ENCODE peak calls at places on chromosome 7, in six cellular contexts. One of them, this sample, is unnamed.

GRCh38 chr7:133709036-133709880 is 417.9 kb upstream of the LRGUK start:
- DNase-seq in thoracic aorta: no peak
- DNase-seq in heart right ventricle: no peak
- DNase-seq in A549: no peak
- DNase-seq in fibroblast of mammary gland: no peak
- DNase-seq in fibroblast of the aortic adventitia: peak
- DNase-seq in this sample: no peak

GRCh38 chr7:121954803-121955202 is 81.8 kb downstream of the PTPRZ1 start:
- DNase-seq in thoracic aorta: no peak
- DNase-seq in heart right ventricle: no peak
- DNase-seq in A549: no peak
- DNase-seq in fibroblast of mammary gland: peak
- DNase-seq in fibroblast of the aortic adventitia: peak
- DNase-seq in this sample: peak

GRCh38 chr7:6359021-6359420 is 86.6 kb upstream of the CYTH3 start:
- DNase-seq in thoracic aorta: no peak
- DNase-seq in heart right ventricle: no peak
- DNase-seq in A549: peak
- DNase-seq in fibroblast of mammary gland: peak
- DNase-seq in fibroblast of the aortic adventitia: no peak
- DNase-seq in this sample: no peak

GRCh38 chr7:130843703-130844102 is 109.7 kb upstream of the KLF14 start:
- DNase-seq in thoracic aorta: no peak
- DNase-seq in heart right ventricle: no peak
- DNase-seq in A549: no peak
- DNase-seq in fibroblast of mammary gland: no peak
- DNase-seq in fibroblast of the aortic adventitia: no peak
- DNase-seq in this sample: no peak

GRCh38 chr7:416761-417624 is 102.7 kb downstream of the PDGFA start:
- DNase-seq in thoracic aorta: no peak
- DNase-seq in heart right ventricle: no peak
- DNase-seq in A549: no peak
- DNase-seq in fibroblast of mammary gland: no peak
- DNase-seq in fibroblast of the aortic adventitia: no peak
- DNase-seq in this sample: no peak

GRCh38 chr7:92754756-92755581 is 81.4 kb downstream of the CDK6 start:
- DNase-seq in thoracic aorta: no peak
- DNase-seq in heart right ventricle: no peak
- DNase-seq in A549: no peak
- DNase-seq in fibroblast of mammary gland: no peak
- DNase-seq in fibroblast of the aortic adventitia: no peak
- DNase-seq in this sample: no peak

GRCh38 chr7:54831046-54831643 is 72.1 kb upstream of the SEC61G start:
- DNase-seq in thoracic aorta: no peak
- DNase-seq in heart right ventricle: no peak
- DNase-seq in A549: peak
- DNase-seq in fibroblast of mammary gland: no peak
- DNase-seq in fibroblast of the aortic adventitia: no peak
- DNase-seq in this sample: peak

GRCh38 chr7:157016024-157016351 is 5.5 kb upstream of the MNX1 start:
- DNase-seq in thoracic aorta: no peak
- DNase-seq in heart right ventricle: no peak
- DNase-seq in A549: no peak
- DNase-seq in fibroblast of mammary gland: no peak
- DNase-seq in fibroblast of the aortic adventitia: no peak
- DNase-seq in this sample: no peak

GRCh38 chr7:92987095-92987494 is 130.7 kb downstream of the SAMD9 start:
- DNase-seq in thoracic aorta: no peak
- DNase-seq in heart right ventricle: no peak
- DNase-seq in A549: no peak
- DNase-seq in fibroblast of mammary gland: peak
- DNase-seq in fibroblast of the aortic adventitia: peak
- DNase-seq in this sample: peak

GRCh38 chr7:150901160-150902035 is 49.1 kb downstream of the AOC1 start:
- DNase-seq in thoracic aorta: no peak
- DNase-seq in heart right ventricle: peak
- DNase-seq in A549: no peak
- DNase-seq in fibroblast of mammary gland: no peak
- DNase-seq in fibroblast of the aortic adventitia: no peak
- DNase-seq in this sample: no peak

GRCh38 chr7:28592861-28593260 is 180.5 kb downstream of the CREB5 start:
- DNase-seq in thoracic aorta: no peak
- DNase-seq in heart right ventricle: no peak
- DNase-seq in A549: no peak
- DNase-seq in fibroblast of mammary gland: no peak
- DNase-seq in fibroblast of the aortic adventitia: no peak
- DNase-seq in this sample: no peak

GRCh38 chr7:131633342-131633843 is 77.0 kb upstream of the PODXL start:
- DNase-seq in thoracic aorta: no peak
- DNase-seq in heart right ventricle: no peak
- DNase-seq in A549: peak
- DNase-seq in fibroblast of mammary gland: peak
- DNase-seq in fibroblast of the aortic adventitia: peak
- DNase-seq in this sample: peak

GRCh38 chr7:156940421-156941122 is 8.9 kb upstream of the NOM1 start:
- DNase-seq in thoracic aorta: no peak
- DNase-seq in heart right ventricle: no peak
- DNase-seq in A549: no peak
- DNase-seq in fibroblast of mammary gland: no peak
- DNase-seq in fibroblast of the aortic adventitia: no peak
- DNase-seq in this sample: no peak

GRCh38 chr7:29375641-29376562 is 181.3 kb downstream of the CHN2 start:
- DNase-seq in thoracic aorta: no peak
- DNase-seq in heart right ventricle: no peak
- DNase-seq in A549: peak
- DNase-seq in fibroblast of mammary gland: peak
- DNase-seq in fibroblast of the aortic adventitia: peak
- DNase-seq in this sample: peak

DNA sequence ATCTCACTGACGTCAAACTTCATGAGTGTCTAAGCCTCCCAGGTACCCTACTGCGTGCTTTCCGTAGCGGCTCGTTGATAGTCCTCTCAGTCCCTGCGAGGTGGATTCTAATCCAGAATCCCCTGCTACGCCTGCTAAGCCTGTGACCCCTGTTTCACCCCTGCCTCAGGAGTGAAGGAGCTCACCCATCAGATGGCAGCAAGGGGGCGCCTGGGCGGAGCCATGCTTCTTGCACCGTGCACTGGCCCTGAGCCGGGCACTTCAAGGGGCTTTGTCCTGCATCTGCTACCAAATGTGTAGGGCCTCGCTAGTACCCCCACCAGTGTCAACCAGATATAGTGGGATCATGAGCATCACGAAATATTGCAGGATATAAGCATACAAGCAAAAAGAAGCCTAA is 918 bp upstream of the STRA8 start:
- DNase-seq in thoracic aorta: no peak
- DNase-seq in heart right ventricle: no peak
- DNase-seq in A549: peak
- DNase-seq in fibroblast of mammary gland: no peak
- DNase-seq in fibroblast of the aortic adventitia: no peak
- DNase-seq in this sample: no peak
- TF ChIP-seq CTCF in thoracic aorta: no peak
- TF ChIP-seq CTCF in heart right ventricle: no peak
- TF ChIP-seq CTCF in A549: peak
- TF ChIP-seq CTCF in fibroblast of mammary gland: peak
- TF ChIP-seq CTCF in fibroblast of the aortic adventitia: peak
- TF ChIP-seq CTCF in this sample: no peak

DNA sequence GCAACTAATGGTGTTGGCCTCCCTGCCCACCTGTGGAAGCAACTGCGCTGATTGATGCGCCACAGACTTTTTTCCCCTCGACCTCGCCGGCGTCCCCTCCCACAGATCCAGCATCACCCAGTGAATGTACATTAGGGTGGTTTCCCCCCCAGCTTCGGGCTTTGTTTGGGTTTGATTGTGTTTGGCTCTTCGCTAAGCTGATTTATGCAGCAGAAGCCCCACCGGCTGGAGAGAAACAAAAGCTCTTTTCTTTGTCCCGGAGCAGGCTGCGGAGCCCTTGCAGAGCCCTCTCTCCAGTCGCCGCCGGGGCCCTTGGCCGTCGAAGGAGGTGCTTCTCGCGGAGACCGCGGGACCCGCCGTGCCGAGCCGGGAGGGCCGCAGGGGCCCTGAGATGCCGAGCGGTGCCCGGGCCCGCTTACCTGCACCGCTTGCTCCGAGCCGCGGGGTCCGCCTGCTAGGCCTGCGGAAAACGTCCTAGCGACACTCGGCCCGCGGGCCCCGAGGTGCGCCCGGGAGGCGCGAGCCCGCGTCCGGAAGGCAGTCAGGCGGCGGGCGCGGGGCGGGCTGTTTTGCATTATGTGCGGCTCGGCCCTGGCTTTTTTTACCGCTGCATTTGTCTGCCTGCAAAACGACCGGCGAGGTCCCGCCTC is 656 bp downstream of the ITGB8 start:
- DNase-seq in thoracic aorta: no peak
- DNase-seq in heart right ventricle: peak
- DNase-seq in A549: peak
- DNase-seq in fibroblast of mammary gland: no peak
- DNase-seq in fibroblast of the aortic adventitia: no peak
- DNase-seq in this sample: peak
- H3K4me3 ChIP-seq in thoracic aorta: peak
- H3K4me3 ChIP-seq in heart right ventricle: peak
- H3K4me3 ChIP-seq in A549: peak
- H3K4me3 ChIP-seq in fibroblast of mammary gland: peak
- H3K4me3 ChIP-seq in fibroblast of the aortic adventitia: peak
- H3K4me3 ChIP-seq in this sample: peak

DNA sequence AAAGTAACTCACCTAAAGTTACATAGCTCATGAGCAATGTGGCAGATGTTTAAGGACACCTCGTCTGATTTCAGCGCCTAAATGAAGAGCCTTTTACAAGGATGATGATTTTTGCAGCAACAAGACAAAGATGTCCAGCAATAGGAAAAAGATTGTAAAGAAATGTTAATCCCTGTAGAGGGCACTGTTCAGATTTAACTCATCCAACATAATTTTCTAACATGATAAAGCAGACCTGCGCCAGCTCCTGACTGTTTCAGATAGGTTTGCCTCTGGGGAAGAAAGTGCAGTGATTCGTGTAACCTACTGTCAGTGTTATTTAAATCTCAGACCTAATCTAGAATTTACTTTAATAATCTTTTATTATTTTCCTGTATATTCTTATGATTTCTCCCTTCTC is 595.2 kb downstream of the AUTS2 start:
- DNase-seq in thoracic aorta: no peak
- DNase-seq in heart right ventricle: no peak
- DNase-seq in A549: peak
- DNase-seq in fibroblast of mammary gland: peak
- DNase-seq in fibroblast of the aortic adventitia: peak
- DNase-seq in this sample: peak
- TF ChIP-seq CTCF in thoracic aorta: peak
- TF ChIP-seq CTCF in heart right ventricle: peak
- TF ChIP-seq CTCF in A549: peak
- TF ChIP-seq CTCF in fibroblast of mammary gland: peak
- TF ChIP-seq CTCF in fibroblast of the aortic adventitia: peak
- TF ChIP-seq CTCF in this sample: peak

GRCh38 chr7:47551550-47552121 is 30.3 kb downstream of the TNS3 start:
- DNase-seq in thoracic aorta: no peak
- DNase-seq in heart right ventricle: peak
- DNase-seq in A549: no peak
- DNase-seq in fibroblast of mammary gland: no peak
- DNase-seq in fibroblast of the aortic adventitia: peak
- DNase-seq in this sample: no peak

GRCh38 chr7:47556511-47557180 is 25.3 kb downstream of the TNS3 start:
- DNase-seq in thoracic aorta: no peak
- DNase-seq in heart right ventricle: no peak
- DNase-seq in A549: no peak
- DNase-seq in fibroblast of mammary gland: peak
- DNase-seq in fibroblast of the aortic adventitia: no peak
- DNase-seq in this sample: no peak

GRCh38 chr7:47552631-47553030 is 29.3 kb downstream of the TNS3 start:
- DNase-seq in thoracic aorta: no peak
- DNase-seq in heart right ventricle: no peak
- DNase-seq in A549: no peak
- DNase-seq in fibroblast of mammary gland: peak
- DNase-seq in fibroblast of the aortic adventitia: peak
- DNase-seq in this sample: peak

GRCh38 chr7:47550788-47551470 is 31.0 kb downstream of the TNS3 start:
- DNase-seq in thoracic aorta: no peak
- DNase-seq in heart right ventricle: no peak
- DNase-seq in A549: no peak
- DNase-seq in fibroblast of mammary gland: peak
- DNase-seq in fibroblast of the aortic adventitia: no peak
- DNase-seq in this sample: no peak

GRCh38 chr7:47553309-47553708 is 28.6 kb downstream of the TNS3 start:
- DNase-seq in thoracic aorta: no peak
- DNase-seq in heart right ventricle: no peak
- DNase-seq in A549: no peak
- DNase-seq in fibroblast of mammary gland: no peak
- DNase-seq in fibroblast of the aortic adventitia: no peak
- DNase-seq in this sample: no peak
- H3K4me3 ChIP-seq in thoracic aorta: no peak
- H3K4me3 ChIP-seq in heart right ventricle: no peak
- H3K4me3 ChIP-seq in A549: no peak
- H3K4me3 ChIP-seq in fibroblast of mammary gland: no peak
- H3K4me3 ChIP-seq in fibroblast of the aortic adventitia: no peak
- H3K4me3 ChIP-seq in this sample: no peak

This sample was measured in epithelial cell of esophagus.